ENCODE peak calls at places on chromosomes 7 and 10, in six cellular contexts. Y is activated CD8-positive, alpha-beta memory T cell treated with anti-CD3 and anti-CD28 coated beads for 1 hour; C is globus pallidus; I is activated naive CD4-positive, alpha-beta T cell treated with anti-CD3 and anti-CD28 coated beads for 36 hours; J is AG04450; X is head of caudate nucleus. Q is an unnamed sample.

GRCh38 chr10:60230892-60231291 is 158.8 kb downstream of the ANK3 start:
- DNase-seq in Y (no peak), C (no peak), I (no peak), J (no peak), X (no peak), Q (no peak)

GRCh38 chr7:14850039-14850438 is 52.5 kb downstream of the DGKB start:
- DNase-seq in Y (no peak), C (no peak), I (no peak), J (no peak), X (no peak), Q (no peak)

GRCh38 chr7:101162551-101163280 is 2.7 kb downstream of the VGF start:
- DNase-seq in Y (no peak), C (no peak), I (no peak), J (no peak), X (peak), Q (no peak)

GRCh38 chr10:66837990-66838389 is 87.8 kb upstream of the LRRTM3 start:
- DNase-seq in Y (no peak), C (no peak), I (no peak), J (peak), X (no peak), Q (no peak)

GRCh38 chr7:45259966-45260646 is 102.5 kb downstream of the RAMP3 start:
- DNase-seq in Y (peak), C (peak), I (peak), J (peak), X (peak), Q (no peak)

GRCh38 chr7:138980575-138981285 is 459 bp downstream of the KIAA1549 start:
- DNase-seq in Y (no peak), C (peak), I (peak), J (no peak), X (peak), Q (no peak)

GRCh38 chr7:135407884-135408283 is 102.0 kb downstream of the CNOT4 start:
- DNase-seq in Y (no peak), C (no peak), I (no peak), J (no peak), X (no peak), Q (no peak)

GRCh38 chr7:158685727-158686126 is 18.9 kb downstream of the NCAPG2 start:
- DNase-seq in Y (no peak), C (no peak), I (no peak), J (no peak), X (no peak), Q (no peak)

GRCh38 chr10:13722747-13723657 is 136.2 kb downstream of the PRPF18 start:
- DNase-seq in Y (no peak), C (no peak), I (no peak), J (no peak), X (no peak), Q (no peak)

GRCh38 chr7:26858735-26859134 is 5.7 kb downstream of the SKAP2 start:
- DNase-seq in Y (no peak), C (no peak), I (no peak), J (no peak), X (no peak), Q (no peak)

GRCh38 chr10:131700506-131700905 is 200.3 kb upstream of the PPP2R2D start:
- DNase-seq in Y (no peak), C (no peak), I (no peak), J (no peak), X (no peak), Q (no peak)

GRCh38 chr10:14586901-14587300 is 187.8 kb downstream of the FAM107B start:
- DNase-seq in Y (peak), C (no peak), I (peak), J (no peak), X (no peak), Q (no peak)

GRCh38 chr10:72254891-72255568 is 18.7 kb upstream of the DDIT4 start:
- DNase-seq in Y (no peak), C (peak), I (peak), J (no peak), X (peak), Q (peak)

GRCh38 chr10:69389827-69390490 is 26.8 kb downstream of the TACR2 start:
- DNase-seq in Y (no peak), C (no peak), I (peak), J (no peak), X (no peak), Q (no peak)

GRCh38 chr7:16918288-16918895 is 36.6 kb upstream of the AGR3 start:
- DNase-seq in Y (no peak), C (peak), I (peak), J (peak), X (peak), Q (no peak)

GRCh38 chr10:30562787-30563186 is 66.8 kb downstream of the LYZL2 start:
- DNase-seq in Y (no peak), C (no peak), I (peak), J (no peak), X (no peak), Q (no peak)

GRCh38 chr7:72254455-72254854 is 157.7 kb downstream of the CALN1 start:
- DNase-seq in Y (no peak), C (no peak), I (no peak), J (no peak), X (no peak), Q (no peak)

GRCh38 chr7:130363156-130363847 is 17.0 kb upstream of the CPA1 start:
- DNase-seq in Y (no peak), C (no peak), I (peak), J (peak), X (no peak), Q (peak)

GRCh38 chr10:60441515-60441914 is 51.8 kb upstream of the ANK3 start:
- DNase-seq in Y (no peak), C (no peak), I (no peak), J (no peak), X (no peak), Q (no peak)

GRCh38 chr7:134752006-134752760 is 27.3 kb upstream of the CALD1 start:
- DNase-seq in Y (no peak), C (no peak), I (no peak), J (no peak), X (no peak), Q (no peak)

GRCh38 chr10:69335063-69335587 is 56.8 kb downstream of the HK1 start:
- DNase-seq in Y (no peak), C (peak), I (peak), J (no peak), X (peak), Q (peak)

GRCh38 chr7:91850455-91850854 is 30.0 kb downstream of the MTERF1 start:
- DNase-seq in Y (no peak), C (no peak), I (no peak), J (no peak), X (no peak), Q (no peak)

GRCh38 chr10:132563485-132564248 is 26.1 kb downstream of the INPP5A start:
- DNase-seq in Y (no peak), C (no peak), I (no peak), J (no peak), X (no peak), Q (peak)

GRCh38 chr7:14009453-14010418 is 20.3 kb upstream of the ETV1 start:
- DNase-seq in Y (no peak), C (no peak), I (no peak), J (no peak), X (no peak), Q (no peak)

GRCh38 chr7:112080974-112081373 is 125.2 kb downstream of the DOCK4 start:
- DNase-seq in Y (no peak), C (peak), I (no peak), J (no peak), X (peak), Q (no peak)

GRCh38 chr10:112307631-112308502 is 24.7 kb downstream of the TECTB start:
- DNase-seq in Y (no peak), C (peak), I (peak), J (peak), X (peak), Q (no peak)

GRCh38 chr10:132866601-132867381 is 75.6 kb downstream of the CFAP46 start:
- DNase-seq in Y (no peak), C (no peak), I (no peak), J (no peak), X (no peak), Q (peak)

GRCh38 chr7:81155654-81156373 is 237.0 kb upstream of the SEMA3C start:
- DNase-seq in Y (no peak), C (no peak), I (no peak), J (no peak), X (no peak), Q (no peak)

GRCh38 chr10:23918839-23919238 is 290.1 kb upstream of the KIAA1217 start:
- DNase-seq in Y (no peak), C (no peak), I (no peak), J (no peak), X (no peak), Q (no peak)

GRCh38 chr7:9600974-9601373 is 1167.6 kb downstream of the NXPH1 start:
- DNase-seq in Y (no peak), C (no peak), I (no peak), J (no peak), X (no peak), Q (no peak)

GRCh38 chr7:136657332-136657942 is 211.0 kb upstream of the CHRM2 start:
- DNase-seq in Y (no peak), C (no peak), I (no peak), J (no peak), X (no peak), Q (no peak)

GRCh38 chr7:138618933-138619332 is 82.2 kb downstream of the SVOPL start:
- DNase-seq in Y (no peak), C (no peak), I (no peak), J (no peak), X (no peak), Q (no peak)

GRCh38 chr7:105487559-105488218 is 34.4 kb downstream of the PUS7 start:
- DNase-seq in Y (no peak), C (peak), I (no peak), J (peak), X (no peak), Q (no peak)

GRCh38 chr7:51102828-51103227 is 213.8 kb downstream of the COBL start:
- DNase-seq in Y (no peak), C (no peak), I (no peak), J (no peak), X (no peak), Q (no peak)

GRCh38 chr7:107931740-107932515 is 40.9 kb downstream of the DLD start:
- DNase-seq in Y (no peak), C (no peak), I (no peak), J (no peak), X (no peak), Q (no peak)

GRCh38 chr7:42045961-42046360 is 191.0 kb downstream of the GLI3 start:
- DNase-seq in Y (no peak), C (no peak), I (no peak), J (no peak), X (no peak), Q (no peak)

GRCh38 chr10:122703483-122704448 is 4.1 kb upstream of the C10orf120 start:
- DNase-seq in Y (peak), C (peak), I (peak), J (no peak), X (peak), Q (peak)

Q was measured in sigmoid colon.